ENCODE peak calls at places on chromosome 22, in four cellular contexts. P, O, Z and C are unnamed samples.

GRCh38 chr22:22745225-22746060 is 101.0 kb downstream of the GGTLC2 start:
- DNase-seq in O (peak; percentile 27), Z (no peak), P (peak; percentile 10), C (no peak)

GRCh38 chr22:39318507-39319283 is 728 bp downstream of the RPL3 start:
- DNase-seq in Z (no peak), O (peak; percentile 51), P (no peak), C (peak; percentile 48)

GRCh38 chr22:30506507-30506968 is 1.0 kb upstream of the SEC14L4 start:
- DNase-seq in P (no peak), O (no peak), Z (no peak), C (no peak)

GRCh38 chr22:21078916-21079315 is 33.2 kb downstream of the LRRC74B start:
- DNase-seq in P (no peak), O (no peak), Z (no peak), C (no peak)

GRCh38 chr22:38238519-38239051 is 34.2 kb downstream of the TMEM184B start:
- DNase-seq in O (peak; percentile 72), Z (no peak), P (no peak), C (no peak)

GRCh38 chr22:24986816-24987215 is 34.3 kb downstream of the KIAA1671 start:
- DNase-seq in O (no peak), Z (no peak), P (no peak), C (no peak)

GRCh38 chr22:44667829-44668189 is 34.2 kb upstream of the PRR5 start:
- DNase-seq in Z (no peak), O (no peak), P (no peak), C (no peak)

GRCh38 chr22:46125816-46126770 is 24.2 kb upstream of the PPARA start:
- DNase-seq in Z (no peak), P (no peak), O (no peak), C (no peak)

GRCh38 chr22:28231423-28231822 is 312.4 kb upstream of the PITPNB start:
- DNase-seq in Z (no peak), O (no peak), P (no peak), C (no peak)

GRCh38 chr22:36369922-36370781 is 17.6 kb downstream of the MYH9 start:
- DNase-seq in Z (no peak), P (no peak), O (no peak), C (peak; percentile 52)

GRCh38 chr22:49564054-49564453 is 263.6 kb downstream of the BRD1 start:
- DNase-seq in Z (no peak), P (no peak), O (no peak), C (peak; percentile 28)

GRCh38 chr22:37906364-37907008 is 389 bp downstream of the MICALL1 start:
- DNase-seq in O (no peak), P (no peak), Z (no peak), C (no peak)

GRCh38 chr22:31081963-31082605 is 966 bp downstream of the SMTN start:
- DNase-seq in P (no peak), O (no peak), Z (no peak), C (peak; percentile 61)

GRCh38 chr22:39097098-39098020 is at the start of gene APOBEC3H:
- DNase-seq in Z (no peak), P (no peak), O (no peak), C (no peak)

GRCh38 chr22:48379371-48379770 is 1448.3 kb downstream of the BRD1 start:
- DNase-seq in P (no peak), Z (peak; percentile 38), O (no peak), C (peak; percentile 34)

GRCh38 chr22:23849009-23850006 is 8.4 kb upstream of the SLC2A11 start:
- DNase-seq in O (peak; percentile 75), P (peak; percentile 76), Z (peak; percentile 92), C (peak; percentile 91)

GRCh38 chr22:45547016-45547345 is 44.3 kb downstream of the FBLN1 start:
- DNase-seq in O (no peak), P (no peak), Z (no peak), C (no peak)

GRCh38 chr22:18954333-18954732 is 18.2 kb upstream of the PRODH start:
- DNase-seq in Z (peak; percentile 77), O (peak; percentile 61), P (peak; percentile 22), C (peak; percentile 63)

GRCh38 chr22:25282346-25282670 is 62.9 kb downstream of the CRYBB2 start:
- DNase-seq in O (no peak), P (no peak), Z (no peak), C (no peak)

GRCh38 chr22:24445481-24446290 is 18.3 kb downstream of the ADORA2A start:
- DNase-seq in O (no peak), Z (no peak), P (no peak), C (no peak)

GRCh38 chr22:29311468-29312217 is 3.9 kb downstream of the RASL10A start:
- DNase-seq in Z (peak; percentile 73), P (no peak), O (no peak), C (peak; percentile 47)

GRCh38 chr22:35605787-35606492 is 11.2 kb downstream of the MB start:
- DNase-seq in Z (no peak), O (no peak), P (no peak), C (no peak)

GRCh38 chr22:47965896-47966295 is 1203.4 kb downstream of the TBC1D22A start:
- DNase-seq in P (no peak), Z (no peak), O (no peak), C (no peak)

GRCh38 chr22:49827853-49828598 is at the start of gene BRD1:
- DNase-seq in P (no peak), Z (peak; percentile 70), O (peak; percentile 25), C (no peak)

GRCh38 chr22:24952837-24953293 is 349 bp downstream of the KIAA1671 start:
- DNase-seq in Z (peak; percentile 73), P (peak; percentile 73), O (peak; percentile 41), C (no peak)